ENCODE peak calls at places on chromosomes 2 and 18, in six cellular contexts. One of them, this sample, is unnamed.

GRCh38 chr2:170843656-170844055 is 27.0 kb downstream of the GAD1 start:
- DNase-seq in K562: no peak
- DNase-seq in HepG2: no peak
- DNase-seq in GM12891: no peak
- DNase-seq in H1: no peak
- DNase-seq in GM12878: no peak
- DNase-seq in this sample: no peak

GRCh38 chr2:33583194-33583938 is 15.7 kb downstream of the FAM98A start:
- DNase-seq in K562: peak
- DNase-seq in HepG2: peak
- DNase-seq in GM12891: no peak
- DNase-seq in H1: no peak
- DNase-seq in GM12878: peak
- DNase-seq in this sample: no peak

GRCh38 chr2:53949457-53949856 is 21.3 kb downstream of the PSME4 start:
- DNase-seq in K562: no peak
- DNase-seq in HepG2: no peak
- DNase-seq in GM12891: no peak
- DNase-seq in H1: no peak
- DNase-seq in GM12878: no peak
- DNase-seq in this sample: no peak

GRCh38 chr2:88892207-88892606 is 200.7 kb downstream of the RPIA start:
- DNase-seq in K562: no peak
- DNase-seq in HepG2: no peak
- DNase-seq in GM12891: no peak
- DNase-seq in H1: no peak
- DNase-seq in GM12878: no peak
- DNase-seq in this sample: no peak

GRCh38 chr2:187360286-187360685 is 87.8 kb downstream of the CALCRL start:
- DNase-seq in K562: no peak
- DNase-seq in HepG2: no peak
- DNase-seq in GM12891: no peak
- DNase-seq in H1: no peak
- DNase-seq in GM12878: no peak
- DNase-seq in this sample: no peak

GRCh38 chr2:160214461-160215055 is 14.5 kb upstream of the ITGB6 start:
- DNase-seq in K562: no peak
- DNase-seq in HepG2: peak
- DNase-seq in GM12891: no peak
- DNase-seq in H1: no peak
- DNase-seq in GM12878: no peak
- DNase-seq in this sample: no peak

GRCh38 chr2:231937057-231937456 is 10.9 kb upstream of the NPPC start:
- DNase-seq in K562: no peak
- DNase-seq in HepG2: no peak
- DNase-seq in GM12891: no peak
- DNase-seq in H1: no peak
- DNase-seq in GM12878: no peak
- DNase-seq in this sample: no peak

GRCh38 chr2:225487901-225488416 is 88.4 kb downstream of the NYAP2 start:
- DNase-seq in K562: no peak
- DNase-seq in HepG2: no peak
- DNase-seq in GM12891: no peak
- DNase-seq in H1: no peak
- DNase-seq in GM12878: no peak
- DNase-seq in this sample: no peak

GRCh38 chr18:63249781-63250180 is 69.8 kb downstream of the BCL2 start:
- DNase-seq in K562: no peak
- DNase-seq in HepG2: no peak
- DNase-seq in GM12891: no peak
- DNase-seq in H1: no peak
- DNase-seq in GM12878: no peak
- DNase-seq in this sample: no peak

GRCh38 chr2:10501521-10501961 is 53.4 kb upstream of the ODC1 start:
- DNase-seq in K562: no peak
- DNase-seq in HepG2: no peak
- DNase-seq in GM12891: no peak
- DNase-seq in H1: no peak
- DNase-seq in GM12878: no peak
- DNase-seq in this sample: no peak

GRCh38 chr2:143121079-143121478 is 8.1 kb upstream of the ARHGAP15 start:
- DNase-seq in K562: no peak
- DNase-seq in HepG2: no peak
- DNase-seq in GM12891: no peak
- DNase-seq in H1: no peak
- DNase-seq in GM12878: no peak
- DNase-seq in this sample: no peak

GRCh38 chr2:215002500-215002899 is 135.9 kb downstream of the ABCA12 start:
- DNase-seq in K562: peak
- DNase-seq in HepG2: peak
- DNase-seq in GM12891: no peak
- DNase-seq in H1: no peak
- DNase-seq in GM12878: no peak
- DNase-seq in this sample: no peak

GRCh38 chr2:120656273-120656960 is 79.3 kb upstream of the GLI2 start:
- DNase-seq in K562: no peak
- DNase-seq in HepG2: no peak
- DNase-seq in GM12891: no peak
- DNase-seq in H1: no peak
- DNase-seq in GM12878: no peak
- DNase-seq in this sample: no peak

GRCh38 chr2:102206666-102207341 is 20.0 kb downstream of the IL1RL2 start:
- DNase-seq in K562: no peak
- DNase-seq in HepG2: no peak
- DNase-seq in GM12891: no peak
- DNase-seq in H1: no peak
- DNase-seq in GM12878: no peak
- DNase-seq in this sample: no peak

GRCh38 chr18:66560092-66560491 is 43.8 kb downstream of the CDH19 start:
- DNase-seq in K562: no peak
- DNase-seq in HepG2: peak
- DNase-seq in GM12891: no peak
- DNase-seq in H1: no peak
- DNase-seq in GM12878: no peak
- DNase-seq in this sample: no peak

GRCh38 chr2:36461039-36461681 is 105.6 kb downstream of the CRIM1 start:
- DNase-seq in K562: no peak
- DNase-seq in HepG2: peak
- DNase-seq in GM12891: no peak
- DNase-seq in H1: no peak
- DNase-seq in GM12878: peak
- DNase-seq in this sample: no peak

GRCh38 chr2:119544075-119545031 is at the start of gene CFAP221:
- DNase-seq in K562: peak
- DNase-seq in HepG2: peak
- DNase-seq in GM12891: peak
- DNase-seq in H1: no peak
- DNase-seq in GM12878: no peak
- DNase-seq in this sample: peak

GRCh38 chr2:9251154-9252001 is 44.8 kb downstream of the ASAP2 start:
- DNase-seq in K562: no peak
- DNase-seq in HepG2: no peak
- DNase-seq in GM12891: no peak
- DNase-seq in H1: no peak
- DNase-seq in GM12878: no peak
- DNase-seq in this sample: no peak

GRCh38 chr18:78659748-78660147 is 319.9 kb upstream of the SALL3 start:
- DNase-seq in K562: peak
- DNase-seq in HepG2: no peak
- DNase-seq in GM12891: peak
- DNase-seq in H1: peak
- DNase-seq in GM12878: no peak
- DNase-seq in this sample: no peak

GRCh38 chr2:210553371-210553770 is 3.0 kb upstream of the CPS1 start:
- DNase-seq in K562: no peak
- DNase-seq in HepG2: peak
- DNase-seq in GM12891: no peak
- DNase-seq in H1: no peak
- DNase-seq in GM12878: no peak
- DNase-seq in this sample: no peak

GRCh38 chr2:47058061-47058931 is 96.8 kb downstream of the STPG4 start:
- DNase-seq in K562: no peak
- DNase-seq in HepG2: no peak
- DNase-seq in GM12891: no peak
- DNase-seq in H1: no peak
- DNase-seq in GM12878: no peak
- DNase-seq in this sample: no peak

GRCh38 chr2:237630216-237631000 is 3.0 kb downstream of the LRRFIP1 start:
- DNase-seq in K562: no peak
- DNase-seq in HepG2: no peak
- DNase-seq in GM12891: no peak
- DNase-seq in H1: no peak
- DNase-seq in GM12878: no peak
- DNase-seq in this sample: no peak

DNA sequence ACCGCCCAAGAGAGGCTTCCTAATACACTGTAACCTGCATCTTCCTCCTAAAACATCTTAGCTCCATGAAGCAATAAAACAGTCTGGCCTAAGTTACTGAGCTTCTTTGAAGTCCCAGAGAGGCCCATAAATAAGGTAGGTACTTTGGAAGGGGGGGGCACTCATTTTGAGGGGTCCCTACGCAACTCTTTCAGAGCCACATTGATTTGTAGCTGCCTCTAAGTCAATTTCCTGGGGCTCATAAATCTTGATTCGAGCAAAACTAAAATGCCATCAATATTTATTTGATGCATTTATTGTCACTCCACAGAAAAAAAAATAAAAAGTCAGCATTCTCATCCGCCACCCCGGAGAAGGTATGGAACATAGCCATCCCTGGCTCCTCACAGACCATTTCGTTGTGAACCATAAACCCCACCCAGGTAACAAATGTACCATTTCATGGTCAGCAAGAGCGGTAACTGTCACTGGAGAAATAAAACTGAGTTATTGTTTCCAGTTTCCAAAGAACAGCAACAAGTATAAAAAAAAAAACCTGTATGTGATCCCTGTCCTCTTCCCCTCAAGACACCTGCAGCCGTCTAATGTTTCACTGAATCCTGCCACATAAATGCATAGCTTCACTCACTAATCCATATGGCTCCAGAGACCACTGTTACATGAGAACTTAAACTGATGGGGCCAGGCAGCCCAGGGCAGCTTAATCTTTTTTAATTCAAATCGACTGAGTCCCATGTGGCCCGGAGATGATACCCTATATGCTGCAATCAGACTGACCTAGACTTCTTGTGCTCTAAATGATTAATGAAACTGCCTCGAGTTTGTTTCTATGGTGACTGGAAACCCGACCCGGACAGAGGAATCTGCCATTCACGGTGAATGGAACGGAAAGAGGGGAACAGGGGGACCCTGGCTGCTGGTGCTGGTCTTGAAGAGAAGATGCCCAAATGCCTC is 60.7 kb upstream of the SIX2 start:
- DNase-seq in K562: no peak
- DNase-seq in HepG2: no peak
- DNase-seq in GM12891: no peak
- DNase-seq in H1: no peak
- DNase-seq in GM12878: no peak
- DNase-seq in this sample: no peak
- TF ChIP-seq TAF1 in K562: no peak
- TF ChIP-seq TAF1 in HepG2: no peak
- TF ChIP-seq TAF1 in GM12891: no peak
- TF ChIP-seq TAF1 in H1: no peak
- TF ChIP-seq TAF1 in GM12878: no peak
- TF ChIP-seq TAF1 in this sample: no peak

DNA sequence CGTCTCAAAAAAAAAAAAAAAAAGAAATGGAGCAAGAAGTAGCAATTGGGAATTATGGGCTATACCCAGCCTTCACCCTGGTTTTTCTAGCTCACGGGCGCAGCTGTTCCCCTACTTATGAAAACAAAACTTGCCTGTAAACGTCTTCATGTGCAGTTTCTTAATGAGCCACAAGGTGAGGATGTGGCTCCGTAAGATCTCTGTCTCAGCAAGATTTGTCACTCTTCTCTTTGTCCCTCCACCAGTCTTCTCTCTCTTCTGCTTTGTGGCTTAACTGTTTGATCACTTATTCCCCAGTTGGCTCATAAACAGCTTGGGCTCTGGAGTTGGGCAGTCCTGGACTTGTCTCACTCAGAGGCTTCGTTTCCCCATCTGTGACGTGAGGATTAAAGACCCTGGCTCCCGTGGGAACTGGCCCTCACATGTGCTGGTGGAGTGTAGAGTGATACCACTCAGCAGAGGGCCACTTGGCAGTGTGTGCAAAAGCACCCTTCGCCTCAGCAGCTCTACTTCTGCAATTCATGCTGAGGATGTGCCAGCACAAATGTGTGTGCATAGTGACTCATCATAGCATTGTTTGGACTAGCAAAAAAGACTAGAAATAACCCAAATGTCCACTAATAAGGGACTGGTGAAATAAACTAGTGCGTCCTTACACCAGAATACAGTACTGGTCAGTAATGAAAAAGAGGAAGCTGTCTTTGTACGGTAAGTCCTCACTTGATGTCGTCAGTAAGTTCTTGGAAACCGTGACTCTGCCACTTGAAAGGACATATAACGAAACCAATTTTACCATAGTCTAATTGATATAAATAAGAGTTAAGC is 8.7 kb downstream of the CEP68 start:
- DNase-seq in K562: peak
- DNase-seq in HepG2: peak
- DNase-seq in GM12891: peak
- DNase-seq in H1: no peak
- DNase-seq in GM12878: peak
- DNase-seq in this sample: peak
- TF ChIP-seq POLR2A in K562: no peak
- TF ChIP-seq POLR2A in HepG2: no peak
- TF ChIP-seq POLR2A in GM12891: no peak
- TF ChIP-seq POLR2A in H1: no peak
- TF ChIP-seq POLR2A in GM12878: peak
- TF ChIP-seq POLR2A in this sample: no peak

GRCh38 chr2:193428336-193428818 is 1233.6 kb upstream of the TMEFF2 start:
- DNase-seq in K562: no peak
- DNase-seq in HepG2: peak
- DNase-seq in GM12891: no peak
- DNase-seq in H1: no peak
- DNase-seq in GM12878: no peak
- DNase-seq in this sample: no peak
- TF ChIP-seq TAF1 in K562: no peak
- TF ChIP-seq TAF1 in HepG2: no peak
- TF ChIP-seq TAF1 in GM12891: no peak
- TF ChIP-seq TAF1 in H1: no peak
- TF ChIP-seq TAF1 in GM12878: no peak
- TF ChIP-seq TAF1 in this sample: no peak

GRCh38 chr2:219229375-219230200 is at the start of the genes ANKZF1 and ATG9A:
- DNase-seq in K562: peak
- DNase-seq in HepG2: peak
- DNase-seq in GM12891: peak
- DNase-seq in H1: peak
- DNase-seq in GM12878: peak
- DNase-seq in this sample: peak
- TF ChIP-seq POLR2A in K562: peak
- TF ChIP-seq POLR2A in HepG2: peak
- TF ChIP-seq POLR2A in GM12891: peak
- TF ChIP-seq POLR2A in H1: peak
- TF ChIP-seq POLR2A in GM12878: peak
- TF ChIP-seq POLR2A in this sample: peak

GRCh38 chr2:169765523-169765922 is 31.9 kb downstream of the KLHL23 start:
- DNase-seq in K562: no peak
- DNase-seq in HepG2: peak
- DNase-seq in GM12891: no peak
- DNase-seq in H1: no peak
- DNase-seq in GM12878: no peak
- DNase-seq in this sample: no peak
- TF ChIP-seq TAF1 in K562: no peak
- TF ChIP-seq TAF1 in HepG2: no peak
- TF ChIP-seq TAF1 in GM12891: no peak
- TF ChIP-seq TAF1 in H1: no peak
- TF ChIP-seq TAF1 in GM12878: no peak
- TF ChIP-seq TAF1 in this sample: no peak

This sample was measured in GM12892.